ENCODE peak calls at places on chromosomes 11 and 22, in eight cellular contexts. B is trophoblast cell, H is stomach, D is transverse colon, Z is lower lobe of right lung, S is Peyer's patch, L is kidney, E is astrocyte. I is an unnamed sample.
A peak's percentile ranks its signal among the peaks of the same experiment; 100 is the strongest.

GRCh38 chr22:47043835-47044721 is 281.6 kb downstream of the TBC1D22A start:
- DNase-seq in S (no peak), B (peak; percentile 26), H (peak; percentile 63), D (peak; percentile 74), E (peak; percentile 66), L (peak; percentile 87), Z (peak; percentile 47), I (no peak)

GRCh38 chr22:48702573-48703264 is 1125.0 kb downstream of the BRD1 start:
- DNase-seq in D (no peak), L (peak; percentile 54), B (no peak), E (no peak), S (no peak), H (peak; percentile 31), Z (peak; percentile 73), I (no peak)

GRCh38 chr22:38973289-38974169 is 8.6 kb upstream of the APOBEC3B start:
- DNase-seq in D (peak; percentile 60), E (peak; percentile 6), H (peak; percentile 64), L (no peak), S (no peak), Z (no peak), B (peak; percentile 74), I (peak; percentile 16)

GRCh38 chr11:117720061-117720511 is 76.9 kb downstream of the DSCAML1 start:
- DNase-seq in E (no peak), B (no peak), L (no peak), Z (no peak), H (no peak), S (no peak), D (no peak), I (no peak)

GRCh38 chr11:35260342-35260985 is 121.5 kb downstream of the CD44 start:
- DNase-seq in H (no peak), L (no peak), E (peak; percentile 85), D (no peak), B (no peak), S (no peak), Z (no peak), I (no peak)

GRCh38 chr22:47627561-47628253 is 865.3 kb downstream of the TBC1D22A start:
- DNase-seq in H (no peak), S (no peak), E (no peak), L (no peak), D (no peak), Z (no peak), B (no peak), I (no peak)

GRCh38 chr11:107405260-107405659 is 52.4 kb downstream of the CWF19L2 start:
- DNase-seq in B (no peak), D (no peak), E (no peak), Z (no peak), S (no peak), H (no peak), L (no peak), I (no peak)

GRCh38 chr11:65116370-65117205 is 913 bp downstream of the ZNHIT2 start:
- DNase-seq in S (peak; percentile 36), B (peak; percentile 85), Z (peak; percentile 65), L (peak; percentile 88), E (peak; percentile 73), H (peak; percentile 42), D (no peak), I (peak; percentile 31)

GRCh38 chr11:47143322-47143721 is 33.4 kb downstream of the ARFGAP2 start:
- DNase-seq in L (no peak), S (no peak), E (peak; percentile 79), D (no peak), H (no peak), B (peak; percentile 78), Z (no peak), I (no peak)

GRCh38 chr22:25928038-25928437 is 186.1 kb downstream of the MYO18B start:
- DNase-seq in E (no peak), H (no peak), B (no peak), L (no peak), Z (no peak), S (no peak), D (no peak), I (no peak)

GRCh38 chr11:73157141-73158010 is 15.3 kb upstream of the FCHSD2 start:
- DNase-seq in D (peak; percentile 35), Z (peak; percentile 63), H (no peak), E (peak; percentile 72), L (peak; percentile 91), B (peak; percentile 95), S (peak; percentile 62), I (no peak)

GRCh38 chr11:95832763-95833162 is 42.5 kb downstream of the CEP57 start:
- DNase-seq in H (no peak), D (no peak), E (peak; percentile 87), B (no peak), S (no peak), Z (no peak), L (no peak), I (no peak)

GRCh38 chr11:6599449-6599848 is 4.0 kb downstream of the RRP8 start:
- DNase-seq in S (no peak), L (no peak), D (no peak), E (no peak), H (no peak), B (no peak), Z (no peak), I (no peak)

GRCh38 chr11:2289350-2289749 is 12.4 kb downstream of the C11orf21 start:
- DNase-seq in D (no peak), Z (no peak), E (no peak), L (peak; percentile 32), S (no peak), B (no peak), H (peak; percentile 48), I (no peak)

GRCh38 chr11:29773656-29774264 is 243.1 kb downstream of the KCNA4 start:
- DNase-seq in B (no peak), Z (no peak), S (no peak), E (peak; percentile 63), H (no peak), L (no peak), D (no peak), I (no peak)

GRCh38 chr11:65712633-65713076 is 603 bp downstream of the KAT5 start:
- DNase-seq in D (no peak), L (no peak), H (no peak), Z (no peak), E (no peak), B (no peak), S (no peak), I (no peak)

GRCh38 chr22:19965771-19966709 is 24.4 kb upstream of the TXNRD2 start:
- DNase-seq in H (no peak), L (peak; percentile 53), D (no peak), Z (no peak), B (peak; percentile 54), E (no peak), S (no peak), I (no peak)

GRCh38 chr11:77089004-77089545 is 13.6 kb upstream of the OMP start:
- DNase-seq in H (no peak), L (peak; percentile 59), Z (peak; percentile 24), D (peak; percentile 8), B (no peak), S (no peak), E (no peak), I (no peak)

GRCh38 chr22:20514658-20515406 is 7.4 kb downstream of the MED15 start:
- DNase-seq in Z (no peak), D (no peak), B (peak; percentile 90), S (no peak), H (no peak), E (peak; percentile 85), L (peak; percentile 10), I (no peak)

GRCh38 chr11:128520886-128521696 is 66.3 kb downstream of the ETS1 start:
- DNase-seq in E (no peak), Z (no peak), S (no peak), H (no peak), B (no peak), D (no peak), L (peak; percentile 73), I (no peak)

DNA sequence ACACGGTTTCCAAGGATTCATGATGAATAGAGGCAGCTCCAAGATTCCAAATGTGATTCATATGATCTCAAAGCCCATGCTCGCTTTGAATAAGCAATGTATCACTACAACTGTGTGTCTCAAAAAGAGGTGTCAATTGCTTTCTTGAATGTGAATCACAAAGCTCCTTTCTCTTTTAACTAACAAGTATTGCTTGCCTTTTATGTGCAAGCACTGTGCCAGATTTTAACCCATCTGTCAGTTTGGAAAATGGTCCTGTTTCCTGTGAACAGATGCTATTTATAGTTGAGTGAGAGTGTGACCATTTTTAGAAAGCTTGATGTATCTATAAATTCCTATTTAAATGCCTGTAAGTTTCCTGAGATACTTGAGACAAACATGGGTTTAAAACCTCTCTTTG is 6.5 kb downstream of the OOSP1 start:
- DNase-seq in L (no peak), S (no peak), E (no peak), B (no peak), D (no peak), H (no peak), Z (no peak), I (no peak)
- H3K4me3 ChIP-seq in L (no peak overlapping the region), S (no peak overlapping the region), E (no peak overlapping the region), B (no peak overlapping the region), D (no peak overlapping the region), H (no peak overlapping the region), Z (no peak overlapping the region), I (no peak overlapping the region)

GRCh38 chr11:111414936-111415335 is 35.9 kb upstream of the POU2AF1 start:
- DNase-seq in B (no peak), L (no peak), S (peak; percentile 39), D (no peak), H (no peak), Z (no peak), E (no peak), I (no peak)
- H3K4me1 ChIP-seq in B (no peaks in the 10 kb centered on the region), L (peaks cover 24% of the 10 kb centered on the region), S (peaks cover 18% of the 10 kb centered on the region), D (no peaks in the 10 kb centered on the region), H (peaks cover 27% of the 10 kb centered on the region), Z (peaks cover 27% of the 10 kb centered on the region), E (no peaks in the 10 kb centered on the region), I (peaks cover 7% of the 10 kb centered on the region)

DNA sequence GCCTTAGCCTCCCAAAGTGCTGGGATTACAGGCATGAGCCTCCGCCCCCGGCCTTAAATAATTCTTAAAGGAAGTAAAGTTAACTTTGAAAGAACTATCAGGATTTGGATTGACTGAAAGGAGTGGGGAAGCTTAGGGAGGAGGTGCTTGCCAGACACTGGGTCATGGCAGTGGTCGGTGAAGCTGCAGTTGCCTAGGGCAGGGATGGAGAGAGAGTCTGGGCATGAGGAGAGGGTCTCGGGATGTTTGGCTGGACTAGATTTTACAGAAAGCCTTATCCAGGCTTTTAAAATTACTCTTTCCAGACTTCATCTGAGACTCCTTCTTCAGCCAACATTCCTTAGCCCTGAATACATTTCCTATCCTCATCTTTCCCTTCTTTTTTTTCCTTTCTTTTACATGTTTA is 520 bp upstream of the NNMT start:
- DNase-seq in Z (no peak), B (no peak), S (no peak), E (no peak), D (no peak), L (no peak), H (no peak), I (no peak)
- H3K27ac ChIP-seq in Z (peak overlapping the region; percentile 88), B (peak overlapping the region; percentile 100), S (peak overlapping the region; percentile 68), E (peak overlapping the region; percentile 99), D (peak overlapping the region; percentile 90), L (peak overlapping the region; percentile 92), H (peak overlapping the region; percentile 85), I (no peak overlapping the region)

DNA sequence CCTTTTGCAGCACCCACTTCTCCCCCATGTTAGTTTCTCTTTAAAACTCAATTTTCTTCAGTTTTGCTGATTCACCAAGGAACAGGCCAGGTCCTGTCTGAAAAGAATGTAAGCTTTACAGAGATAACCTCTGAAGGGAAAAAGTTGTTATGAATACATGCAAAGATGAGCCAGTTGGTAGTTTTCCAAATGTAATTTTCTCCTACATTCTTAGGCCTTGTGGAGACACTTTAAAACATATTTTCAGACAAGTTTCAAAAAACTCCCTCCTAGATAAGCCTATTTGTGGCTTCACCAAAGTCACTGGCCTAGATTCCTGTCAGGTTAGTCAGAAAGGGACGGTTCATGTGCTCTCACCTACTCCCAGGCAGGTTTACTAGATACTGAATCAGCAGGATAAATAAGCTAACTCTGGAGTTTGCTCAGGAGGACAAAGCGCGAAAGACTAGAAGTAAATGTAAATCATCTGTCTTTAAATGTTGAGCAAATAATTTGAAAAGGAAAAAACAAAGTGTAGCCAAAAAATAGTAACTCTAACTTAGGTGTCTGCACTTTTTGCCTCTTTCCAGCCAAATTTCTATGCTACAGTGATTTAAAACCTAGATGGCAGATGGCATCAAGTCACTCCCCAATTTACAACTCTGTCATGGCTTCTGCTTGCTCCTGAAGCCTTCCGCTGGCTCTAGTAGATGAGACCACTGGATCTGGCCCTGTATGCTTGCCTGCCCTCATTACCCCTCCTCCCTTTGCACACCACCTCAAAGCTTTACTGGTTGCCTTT is 4.9 kb upstream of the ATP6V1E1 start:
- DNase-seq in B (peak; percentile 98), S (no peak), D (no peak), H (no peak), L (no peak), Z (no peak), E (peak; percentile 92), I (no peak)
- H3K4me3 ChIP-seq in B (no peak overlapping the region), S (no peak overlapping the region), D (no peak overlapping the region), H (no peak overlapping the region), L (no peak overlapping the region), Z (no peak overlapping the region), E (no peak overlapping the region), I (no peak overlapping the region)

I was measured in effector memory CD4-positive, alpha-beta T cell.